ENCODE peak calls at places on chromosome 10, in five cellular contexts. One of them, this sample, is unnamed.

GRCh38 chr10:79884006-79884405 is 57.5 kb downstream of the NUTM2E start:
- DNase-seq in HCT116: no peak
- DNase-seq in K562: no peak
- DNase-seq in GM12878: no peak
- DNase-seq in SK-N-SH: no peak
- DNase-seq in this sample: no peak

GRCh38 chr10:14453593-14453992 is 122.9 kb upstream of the FRMD4A start:
- DNase-seq in K562: no peak
- DNase-seq in HCT116: no peak
- DNase-seq in SK-N-SH: no peak
- DNase-seq in GM12878: no peak
- DNase-seq in this sample: no peak

GRCh38 chr10:126372359-126372758 is 15.9 kb downstream of the ADAM12 start:
- DNase-seq in K562: no peak
- DNase-seq in SK-N-SH: no peak
- DNase-seq in GM12878: no peak
- DNase-seq in HCT116: no peak
- DNase-seq in this sample: no peak

GRCh38 chr10:74424565-74424964 is 273.5 kb downstream of the ADK start:
- DNase-seq in SK-N-SH: no peak
- DNase-seq in HCT116: no peak
- DNase-seq in GM12878: no peak
- DNase-seq in K562: no peak
- DNase-seq in this sample: no peak

GRCh38 chr10:114925675-114926204 is 12.3 kb upstream of the TRUB1 start:
- DNase-seq in SK-N-SH: no peak
- DNase-seq in K562: no peak
- DNase-seq in HCT116: no peak
- DNase-seq in GM12878: no peak
- DNase-seq in this sample: no peak

GRCh38 chr10:98423691-98424120 is 8.7 kb upstream of the PYROXD2 start:
- DNase-seq in HCT116: no peak
- DNase-seq in K562: no peak
- DNase-seq in SK-N-SH: no peak
- DNase-seq in GM12878: no peak
- DNase-seq in this sample: peak

GRCh38 chr10:4174197-4174596 is 389.2 kb upstream of the KLF6 start:
- DNase-seq in K562: no peak
- DNase-seq in SK-N-SH: peak
- DNase-seq in GM12878: no peak
- DNase-seq in HCT116: no peak
- DNase-seq in this sample: peak

GRCh38 chr10:62437696-62438095 is 63.5 kb downstream of the ZNF365 start:
- DNase-seq in SK-N-SH: peak
- DNase-seq in GM12878: no peak
- DNase-seq in K562: peak
- DNase-seq in HCT116: peak
- DNase-seq in this sample: no peak

GRCh38 chr10:113279262-113279661 is 273.6 kb upstream of the HABP2 start:
- DNase-seq in GM12878: no peak
- DNase-seq in K562: no peak
- DNase-seq in SK-N-SH: no peak
- DNase-seq in HCT116: no peak
- DNase-seq in this sample: no peak

GRCh38 chr10:30897547-30897946 is 134.1 kb downstream of the ZNF438 start:
- DNase-seq in GM12878: no peak
- DNase-seq in SK-N-SH: no peak
- DNase-seq in HCT116: no peak
- DNase-seq in K562: no peak
- DNase-seq in this sample: no peak

GRCh38 chr10:1117651-1118050 is 61.5 kb downstream of the WDR37 start:
- DNase-seq in SK-N-SH: peak
- DNase-seq in K562: no peak
- DNase-seq in HCT116: no peak
- DNase-seq in GM12878: no peak
- DNase-seq in this sample: no peak

GRCh38 chr10:17003666-17004065 is 125.9 kb downstream of the CUBN start:
- DNase-seq in HCT116: no peak
- DNase-seq in GM12878: no peak
- DNase-seq in K562: no peak
- DNase-seq in SK-N-SH: no peak
- DNase-seq in this sample: no peak

GRCh38 chr10:101001225-101002035 is 1.8 kb downstream of the LZTS2 start:
- DNase-seq in K562: no peak
- DNase-seq in GM12878: no peak
- DNase-seq in SK-N-SH: peak
- DNase-seq in HCT116: no peak
- DNase-seq in this sample: no peak

GRCh38 chr10:76492026-76492425 is 1060.6 kb downstream of the LRMDA start:
- DNase-seq in GM12878: no peak
- DNase-seq in K562: no peak
- DNase-seq in SK-N-SH: no peak
- DNase-seq in HCT116: no peak
- DNase-seq in this sample: no peak

GRCh38 chr10:117143424-117143823 is 5.4 kb upstream of the VAX1 start:
- DNase-seq in SK-N-SH: no peak
- DNase-seq in K562: no peak
- DNase-seq in GM12878: no peak
- DNase-seq in HCT116: no peak
- DNase-seq in this sample: no peak

GRCh38 chr10:2981361-2981801 is 86.0 kb upstream of the PFKP start:
- DNase-seq in HCT116: no peak
- DNase-seq in K562: no peak
- DNase-seq in GM12878: no peak
- DNase-seq in SK-N-SH: no peak
- DNase-seq in this sample: no peak

GRCh38 chr10:60480865-60481563 is 91.3 kb upstream of the ANK3 start:
- DNase-seq in HCT116: peak
- DNase-seq in K562: no peak
- DNase-seq in GM12878: no peak
- DNase-seq in SK-N-SH: no peak
- DNase-seq in this sample: no peak

GRCh38 chr10:98534046-98534445 is 87.3 kb upstream of the HPS1 start:
- DNase-seq in GM12878: no peak
- DNase-seq in K562: no peak
- DNase-seq in HCT116: no peak
- DNase-seq in SK-N-SH: no peak
- DNase-seq in this sample: no peak

GRCh38 chr10:122541541-122542002 is 19.0 kb upstream of the DMBT1 start:
- DNase-seq in SK-N-SH: no peak
- DNase-seq in K562: no peak
- DNase-seq in HCT116: no peak
- DNase-seq in GM12878: no peak
- DNase-seq in this sample: no peak

GRCh38 chr10:6009159-6009558 is 31.8 kb upstream of the IL15RA start:
- DNase-seq in GM12878: no peak
- DNase-seq in K562: no peak
- DNase-seq in SK-N-SH: no peak
- DNase-seq in HCT116: no peak
- DNase-seq in this sample: no peak

GRCh38 chr10:29734980-29735627 is 100.3 kb upstream of the SVIL start:
- DNase-seq in SK-N-SH: peak
- DNase-seq in GM12878: no peak
- DNase-seq in K562: no peak
- DNase-seq in HCT116: no peak
- DNase-seq in this sample: no peak

GRCh38 chr10:124677871-124678565 is 66.2 kb downstream of the FAM53B start:
- DNase-seq in GM12878: no peak
- DNase-seq in K562: no peak
- DNase-seq in HCT116: no peak
- DNase-seq in SK-N-SH: peak
- DNase-seq in this sample: no peak

GRCh38 chr10:113232928-113233511 is 283.0 kb downstream of the TCF7L2 start:
- DNase-seq in HCT116: no peak
- DNase-seq in SK-N-SH: no peak
- DNase-seq in K562: no peak
- DNase-seq in GM12878: no peak
- DNase-seq in this sample: peak

GRCh38 chr10:102645388-102645740 is 1.1 kb downstream of the TRIM8 start:
- DNase-seq in K562: no peak
- DNase-seq in SK-N-SH: peak
- DNase-seq in GM12878: no peak
- DNase-seq in HCT116: peak
- DNase-seq in this sample: no peak

GRCh38 chr10:21807162-21807561 is 196.4 kb downstream of the DNAJC1 start:
- DNase-seq in SK-N-SH: no peak
- DNase-seq in GM12878: no peak
- DNase-seq in HCT116: no peak
- DNase-seq in K562: peak
- DNase-seq in this sample: peak

GRCh38 chr10:57898231-57898630 is 369.5 kb downstream of the IPMK start:
- DNase-seq in SK-N-SH: no peak
- DNase-seq in K562: no peak
- DNase-seq in GM12878: no peak
- DNase-seq in HCT116: no peak
- DNase-seq in this sample: peak

GRCh38 chr10:1010703-1011102 is 15.0 kb downstream of the IDI2 start:
- DNase-seq in HCT116: no peak
- DNase-seq in K562: no peak
- DNase-seq in GM12878: no peak
- DNase-seq in SK-N-SH: no peak
- DNase-seq in this sample: no peak

GRCh38 chr10:122419016-122419415 is 35.4 kb upstream of the ARMS2 start:
- DNase-seq in HCT116: no peak
- DNase-seq in SK-N-SH: no peak
- DNase-seq in K562: no peak
- DNase-seq in GM12878: no peak
- DNase-seq in this sample: no peak

GRCh38 chr10:29804025-29804852 is 169.5 kb upstream of the SVIL start:
- DNase-seq in K562: no peak
- DNase-seq in SK-N-SH: no peak
- DNase-seq in GM12878: no peak
- DNase-seq in HCT116: peak
- DNase-seq in this sample: no peak

GRCh38 chr10:132389631-132390454 is 7.2 kb upstream of the PWWP2B start:
- DNase-seq in K562: no peak
- DNase-seq in HCT116: no peak
- DNase-seq in GM12878: no peak
- DNase-seq in SK-N-SH: no peak
- DNase-seq in this sample: no peak

GRCh38 chr10:117543245-117543998 is 876 bp downstream of the EMX2 start:
- DNase-seq in GM12878: no peak
- DNase-seq in HCT116: no peak
- DNase-seq in SK-N-SH: peak
- DNase-seq in K562: no peak
- DNase-seq in this sample: no peak

GRCh38 chr10:17912764-17913163 is 39.0 kb upstream of the SLC39A12 start:
- DNase-seq in HCT116: no peak
- DNase-seq in K562: no peak
- DNase-seq in SK-N-SH: no peak
- DNase-seq in GM12878: no peak
- DNase-seq in this sample: no peak

GRCh38 chr10:119602241-119603095 is 5.7 kb upstream of the TIAL1 start:
- DNase-seq in HCT116: peak
- DNase-seq in SK-N-SH: no peak
- DNase-seq in K562: no peak
- DNase-seq in GM12878: no peak
- DNase-seq in this sample: no peak

GRCh38 chr10:103854687-103855423 is 521 bp downstream of the SH3PXD2A start:
- DNase-seq in HCT116: no peak
- DNase-seq in SK-N-SH: peak
- DNase-seq in K562: no peak
- DNase-seq in GM12878: no peak
- DNase-seq in this sample: no peak
- TF ChIP-seq JUND in HCT116: no peak
- TF ChIP-seq JUND in SK-N-SH: no peak
- TF ChIP-seq JUND in K562: no peak
- TF ChIP-seq JUND in GM12878: no peak
- TF ChIP-seq JUND in this sample: no peak

GRCh38 chr10:13046861-13047528 is 45.5 kb upstream of the CCDC3 start:
- DNase-seq in K562: no peak
- DNase-seq in GM12878: no peak
- DNase-seq in HCT116: no peak
- DNase-seq in SK-N-SH: peak
- DNase-seq in this sample: no peak

GRCh38 chr10:13048762-13049161 is 47.2 kb upstream of the CCDC3 start:
- DNase-seq in HCT116: no peak
- DNase-seq in K562: no peak
- DNase-seq in SK-N-SH: no peak
- DNase-seq in GM12878: no peak
- DNase-seq in this sample: no peak

GRCh38 chr10:13051126-13051694 is 48.8 kb upstream of the OPTN start:
- DNase-seq in GM12878: no peak
- DNase-seq in K562: no peak
- DNase-seq in HCT116: no peak
- DNase-seq in SK-N-SH: no peak
- DNase-seq in this sample: no peak

GRCh38 chr10:13047529-13048206 is 46.2 kb upstream of the CCDC3 start:
- DNase-seq in GM12878: no peak
- DNase-seq in K562: no peak
- DNase-seq in HCT116: no peak
- DNase-seq in SK-N-SH: no peak
- DNase-seq in this sample: no peak

GRCh38 chr10:13049774-13050420 is 48.4 kb upstream of the CCDC3 start:
- DNase-seq in GM12878: no peak
- DNase-seq in K562: no peak
- DNase-seq in SK-N-SH: no peak
- DNase-seq in HCT116: no peak
- DNase-seq in this sample: no peak
- TF ChIP-seq JUND in GM12878: no peak
- TF ChIP-seq JUND in K562: no peak
- TF ChIP-seq JUND in SK-N-SH: no peak
- TF ChIP-seq JUND in HCT116: no peak
- TF ChIP-seq JUND in this sample: no peak

GRCh38 chr10:70966848-70967553 is 78.6 kb upstream of the PCBD1 start:
- DNase-seq in K562: no peak
- DNase-seq in GM12878: no peak
- DNase-seq in SK-N-SH: peak
- DNase-seq in HCT116: no peak
- DNase-seq in this sample: no peak
- TF ChIP-seq JUND in K562: no peak
- TF ChIP-seq JUND in GM12878: no peak
- TF ChIP-seq JUND in SK-N-SH: no peak
- TF ChIP-seq JUND in HCT116: no peak
- TF ChIP-seq JUND in this sample: no peak

DNA sequence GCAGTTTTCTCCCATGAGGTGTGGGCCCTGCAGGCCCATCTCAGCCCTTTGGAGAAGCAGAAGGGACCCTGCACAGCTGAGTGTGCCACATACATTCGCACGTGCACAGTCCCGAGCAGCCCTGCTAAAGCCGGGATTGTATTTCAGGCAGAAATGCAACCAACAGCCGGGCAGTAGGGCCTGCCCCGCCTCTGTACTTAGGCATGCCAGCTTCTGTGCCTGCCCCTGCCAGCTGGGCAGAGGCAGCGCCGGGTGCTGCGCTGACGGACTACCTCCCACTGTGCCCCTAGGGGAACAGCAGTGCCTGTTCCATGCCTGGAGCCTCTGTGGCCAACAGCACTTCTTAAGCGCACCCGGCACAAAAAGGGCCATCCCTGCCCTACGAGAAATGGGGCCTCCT is 170.3 kb downstream of the NEURL1 start:
- DNase-seq in K562: no peak
- DNase-seq in SK-N-SH: no peak
- DNase-seq in HCT116: no peak
- DNase-seq in GM12878: no peak
- DNase-seq in this sample: no peak
- TF ChIP-seq JUND in K562: no peak
- TF ChIP-seq JUND in SK-N-SH: no peak
- TF ChIP-seq JUND in HCT116: no peak
- TF ChIP-seq JUND in GM12878: no peak
- TF ChIP-seq JUND in this sample: no peak

This sample was measured in H1.